ENCODE peak calls at places on chromosome 1, in five cellular contexts. B is ovary, O is A549, J is Peyer's patch, T is IMR-90. H is an unnamed sample.

GRCh38 chr1:89356658-89357400 is 7.0 kb upstream of the GBP6 start:
- DNase-seq in B (no peak), O (no peak), J (no peak), T (peak), H (no peak)

GRCh38 chr1:207824691-207825090 is 72.8 kb downstream of the CD46 start:
- DNase-seq in B (no peak), O (no peak), J (peak), T (no peak), H (peak)

GRCh38 chr1:109759513-109760334 is 4.0 kb downstream of the EPS8L3 start:
- DNase-seq in B (peak), O (no peak), J (peak), T (no peak), H (no peak)

GRCh38 chr1:86705633-86705985 is 1.2 kb downstream of the SH3GLB1 start:
- DNase-seq in B (no peak), O (no peak), J (no peak), T (no peak), H (no peak)

GRCh38 chr1:64240209-64240608 is 36.8 kb downstream of the UBE2U start:
- DNase-seq in B (no peak), O (no peak), J (no peak), T (peak), H (no peak)

GRCh38 chr1:205543351-205544305 is 39.2 kb downstream of the CDK18 start:
- DNase-seq in B (peak), O (peak), J (peak), T (peak), H (no peak)

GRCh38 chr1:25198731-25199231 is 33.5 kb downstream of the SYF2 start:
- DNase-seq in B (no peak), O (no peak), J (peak), T (no peak), H (no peak)

GRCh38 chr1:172746091-172746949 is 87.4 kb downstream of the FASLG start:
- DNase-seq in B (no peak), O (peak), J (peak), T (peak), H (peak)

GRCh38 chr1:213070399-213070798 is 19.4 kb downstream of the RPS6KC1 start:
- DNase-seq in B (no peak), O (peak), J (no peak), T (peak), H (peak)

GRCh38 chr1:72062584-72062983 is 219.8 kb downstream of the NEGR1 start:
- DNase-seq in B (no peak), O (no peak), J (no peak), T (peak), H (no peak)

GRCh38 chr1:246794261-246795093 is 70.3 kb downstream of the SCCPDH start:
- DNase-seq in B (no peak), O (peak), J (no peak), T (peak), H (no peak)

GRCh38 chr1:52520149-52520548 is 32.7 kb downstream of the TUT4 start:
- DNase-seq in B (no peak), O (no peak), J (no peak), T (peak), H (peak)

GRCh38 chr1:6222644-6223043 is 13.1 kb downstream of the ICMT start:
- DNase-seq in B (no peak), O (no peak), J (no peak), T (peak), H (no peak)

GRCh38 chr1:20834192-20834591 is 47.1 kb upstream of the HP1BP3 start:
- DNase-seq in B (no peak), O (no peak), J (no peak), T (no peak), H (no peak)

GRCh38 chr1:198935371-198935921 is 296.6 kb downstream of the PTPRC start:
- DNase-seq in B (peak), O (peak), J (peak), T (peak), H (peak)

GRCh38 chr1:219582310-219582709 is 30.6 kb downstream of the ZC3H11B start:
- DNase-seq in B (no peak), O (no peak), J (no peak), T (peak), H (no peak)

GRCh38 chr1:11473635-11474034 is 5.3 kb upstream of the DISP3 start:
- DNase-seq in B (no peak), O (no peak), J (no peak), T (peak), H (peak)

GRCh38 chr1:62237950-62238374 is 43.3 kb downstream of the L1TD1 start:
- DNase-seq in B (no peak), O (no peak), J (no peak), T (no peak), H (no peak)

GRCh38 chr1:27301582-27302199 is 20.3 kb upstream of the TMEM222 start:
- DNase-seq in B (no peak), O (no peak), J (no peak), T (no peak), H (no peak)

GRCh38 chr1:202438393-202439174 is 90.1 kb downstream of the PPP1R12B start:
- DNase-seq in B (peak), O (no peak), J (no peak), T (no peak), H (no peak)

GRCh38 chr1:201489656-201490261 is 17.2 kb downstream of the CSRP1 start:
- DNase-seq in B (no peak), O (no peak), J (no peak), T (no peak), H (peak)

GRCh38 chr1:66576645-66577044 is 42.7 kb downstream of the SGIP1 start:
- DNase-seq in B (no peak), O (no peak), J (no peak), T (peak), H (no peak)

GRCh38 chr1:223031690-223032601 is 111.1 kb downstream of the TLR5 start:
- DNase-seq in B (no peak), O (peak), J (no peak), T (no peak), H (no peak)

GRCh38 chr1:214228976-214229375 is 52.0 kb upstream of the SMYD2 start:
- DNase-seq in B (no peak), O (no peak), J (no peak), T (no peak), H (no peak)

GRCh38 chr1:26530540-26530897 is 958 bp downstream of the RPS6KA1 start:
- DNase-seq in B (no peak), O (no peak), J (peak), T (no peak), H (no peak)

GRCh38 chr1:119298687-119299086 is 69.9 kb upstream of the HAO2 start:
- DNase-seq in B (no peak), O (no peak), J (no peak), T (peak), H (no peak)

GRCh38 chr1:169508432-169509338 is 22.9 kb upstream of the SLC19A2 start:
- DNase-seq in B (no peak), O (no peak), J (no peak), T (no peak), H (peak)

GRCh38 chr1:203522237-203522636 is 28.3 kb downstream of the OPTC start:
- DNase-seq in B (no peak), O (no peak), J (no peak), T (no peak), H (no peak)

GRCh38 chr1:79781261-79781660 is 774.7 kb upstream of the ADGRL4 start:
- DNase-seq in B (no peak), O (no peak), J (no peak), T (peak), H (no peak)

GRCh38 chr1:112395832-112396667 is at the start of gene CTTNBP2NL:
- DNase-seq in B (peak), O (peak), J (peak), T (peak), H (peak)
- TF ChIP-seq POLR2A in B (peak), O (peak), J (peak), T (peak), H (no peak)

GRCh38 chr1:154407021-154407865 is 2.1 kb downstream of the IL6R start:
- DNase-seq in B (no peak), O (no peak), J (peak), T (no peak), H (no peak)
- TF ChIP-seq POLR2A in B (no peak), O (no peak), J (no peak), T (no peak), H (no peak)

GRCh38 chr1:75693551-75693950 is 31.0 kb upstream of the ACADM start:
- DNase-seq in B (no peak), O (no peak), J (no peak), T (no peak), H (no peak)

GRCh38 chr1:75696000-75696399 is 28.5 kb upstream of the ACADM start:
- DNase-seq in B (no peak), O (no peak), J (no peak), T (no peak), H (no peak)

DNA sequence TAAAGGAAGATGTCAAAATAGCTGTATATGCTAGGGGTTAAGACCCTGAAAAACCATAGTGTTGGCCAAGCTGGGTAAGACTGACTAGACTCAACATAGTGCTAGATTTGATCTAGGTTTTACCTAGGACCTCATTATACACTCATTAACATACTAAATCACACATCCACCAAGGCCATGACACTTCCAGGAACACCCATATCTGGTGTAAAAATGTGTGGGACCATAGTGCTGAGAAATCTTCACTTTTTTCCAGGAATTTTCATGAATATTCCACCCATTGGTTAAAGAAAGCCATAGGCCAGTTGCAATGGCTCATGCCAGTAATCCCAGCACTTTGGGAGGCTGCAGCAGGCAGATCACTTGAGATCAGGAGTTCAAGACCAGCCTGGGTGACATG is 34.0 kb upstream of the ACADM start:
- DNase-seq in B (no peak), O (no peak), J (no peak), T (no peak), H (no peak)
- TF ChIP-seq POLR2A in B (no peak), O (no peak), J (no peak), T (no peak), H (no peak)

DNA sequence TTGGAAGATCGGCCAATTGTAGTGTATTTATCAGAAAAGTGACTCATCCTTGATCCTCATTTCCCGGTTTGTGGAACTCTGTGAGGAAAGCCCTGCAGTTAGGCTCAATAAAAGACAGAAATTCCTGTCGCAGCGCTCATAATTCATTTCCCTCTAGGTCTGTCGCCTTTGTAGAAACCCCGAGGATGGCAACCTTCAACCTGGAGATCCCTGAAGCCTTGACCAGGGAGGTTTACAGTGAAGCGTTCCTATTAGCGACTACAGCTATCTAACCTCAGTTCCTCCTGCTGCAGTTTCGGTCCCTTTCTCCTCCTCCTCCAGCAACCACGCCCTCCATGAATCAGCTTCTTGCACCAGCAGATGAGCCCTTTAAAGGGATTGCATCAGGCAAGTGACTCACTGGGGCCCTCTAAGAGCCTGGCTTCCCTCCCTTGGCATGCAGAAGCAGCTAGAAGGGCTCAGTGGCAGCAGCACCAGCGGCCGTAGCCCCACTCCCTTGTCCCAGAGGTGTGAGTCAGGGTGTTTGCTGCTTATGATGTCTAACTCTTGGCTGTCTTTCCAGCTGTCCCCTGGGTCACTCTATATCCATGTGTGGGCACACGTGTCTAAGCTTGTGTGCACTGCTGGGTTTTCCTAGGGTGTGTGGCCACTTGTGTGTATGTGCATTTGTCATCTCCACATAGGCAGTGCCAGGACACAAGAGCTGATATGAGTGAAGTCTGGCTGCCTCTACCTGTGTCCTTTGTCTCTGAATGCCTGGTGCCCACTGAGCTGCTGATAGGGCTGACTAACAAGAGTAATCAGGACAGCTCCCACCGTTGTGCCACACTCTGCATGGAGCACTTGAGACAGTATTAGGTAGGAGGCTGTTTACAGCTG is 777 bp upstream of the STK40 start:
- DNase-seq in B (peak), O (peak), J (peak), T (peak), H (peak)
- TF ChIP-seq POLR2A in B (peak), O (peak), J (peak), T (peak), H (peak)

GRCh38 chr1:32405672-32406467 is 11.6 kb upstream of the BSDC1 start:
- DNase-seq in B (no peak), O (no peak), J (no peak), T (no peak), H (no peak)
- TF ChIP-seq POLR2A in B (no peak), O (no peak), J (no peak), T (no peak), H (no peak)

GRCh38 chr1:225572422-225572821 is 80.5 kb downstream of the ENAH start:
- DNase-seq in B (no peak), O (peak), J (no peak), T (peak), H (no peak)
- TF ChIP-seq POLR2A in B (no peak), O (no peak), J (no peak), T (no peak), H (no peak)

H was measured in erythroblast.